ENCODE peak calls at places on chromosome 18, in five cellular contexts. R is hepatocyte, V is HL-60, F is endothelial cell of umbilical vein, T is ovary. Q is an unnamed sample.

GRCh38 chr18:33051397-33051796 is 278.6 kb upstream of the KLHL14 start:
- DNase-seq in R (peak; percentile 8), V (no peak), F (peak; percentile 54), T (no peak), Q (no peak)

GRCh38 chr18:24632158-24632988 is 171.9 kb downstream of the HRH4 start:
- DNase-seq in R (no peak), V (no peak), F (no peak), T (no peak), Q (no peak)

GRCh38 chr18:8766576-8767253 is 61.4 kb downstream of the MTCL1 start:
- DNase-seq in R (no peak), V (no peak), F (no peak), T (no peak), Q (no peak)

GRCh38 chr18:61901334-61901986 is 8.7 kb upstream of the RNF152 start:
- DNase-seq in R (peak; percentile 73), V (peak; percentile 28), F (peak; percentile 74), T (peak; percentile 28), Q (no peak)

GRCh38 chr18:11987527-11987926 is 6.2 kb downstream of the IMPA2 start:
- DNase-seq in R (no peak), V (peak; percentile 74), F (no peak), T (no peak), Q (no peak)

GRCh38 chr18:59634096-59634495 is 63.1 kb downstream of the CCBE1 start:
- DNase-seq in R (no peak), V (no peak), F (no peak), T (no peak), Q (no peak)

GRCh38 chr18:22099925-22100324 is 69.5 kb upstream of the GATA6 start:
- DNase-seq in R (no peak), V (no peak), F (no peak), T (no peak), Q (no peak)

GRCh38 chr18:6855767-6856166 is 126.3 kb downstream of the ARHGAP28 start:
- DNase-seq in R (no peak), V (no peak), F (no peak), T (no peak), Q (no peak)

GRCh38 chr18:61731169-61731568 is 161.6 kb downstream of the RNF152 start:
- DNase-seq in R (no peak), V (no peak), F (no peak), T (no peak), Q (no peak)

GRCh38 chr18:67515987-67516431 is 511 bp downstream of the DSEL start:
- DNase-seq in R (peak; percentile 95), V (peak; percentile 14), F (peak; percentile 84), T (peak; percentile 91), Q (peak; percentile 90)

GRCh38 chr18:12366379-12366778 is 10.6 kb downstream of the AFG3L2 start:
- DNase-seq in R (no peak), V (no peak), F (no peak), T (no peak), Q (no peak)

GRCh38 chr18:77815666-77816338 is 566.2 kb downstream of the GALR1 start:
- DNase-seq in R (no peak), V (no peak), F (no peak), T (no peak), Q (no peak)

GRCh38 chr18:12458761-12459160 is 51.0 kb downstream of the PRELID3A start:
- DNase-seq in R (no peak), V (no peak), F (peak; percentile 51), T (no peak), Q (no peak)

GRCh38 chr18:26470011-26470637 is 78.2 kb downstream of the KCTD1 start:
- DNase-seq in R (no peak), V (no peak), F (no peak), T (no peak), Q (no peak)

GRCh38 chr18:6476880-6477279 is 62.2 kb upstream of the L3MBTL4 start:
- DNase-seq in R (no peak), V (no peak), F (no peak), T (no peak), Q (no peak)

GRCh38 chr18:50836521-50836957 is 16.7 kb upstream of the MRO start:
- DNase-seq in R (no peak), V (peak; percentile 51), F (peak; percentile 84), T (no peak), Q (no peak)

GRCh38 chr18:22349317-22349898 is 68.3 kb downstream of the CTAGE1 start:
- DNase-seq in R (peak; percentile 58), V (no peak), F (peak; percentile 64), T (peak; percentile 54), Q (no peak)

GRCh38 chr18:8379187-8379941 is 229.9 kb upstream of the RAB12 start:
- DNase-seq in R (no peak), V (no peak), F (peak; percentile 28), T (no peak), Q (no peak)

GRCh38 chr18:28365406-28365805 is 188.5 kb upstream of the CDH2 start:
- DNase-seq in R (peak; percentile 22), V (no peak), F (peak; percentile 40), T (no peak), Q (no peak)

GRCh38 chr18:51537487-51537886 is 340.0 kb upstream of the MEX3C start:
- DNase-seq in R (peak; percentile 82), V (no peak), F (no peak), T (no peak), Q (peak; percentile 46)

GRCh38 chr18:69250305-69251151 is 150.2 kb upstream of the DOK6 start:
- DNase-seq in R (peak; percentile 5), V (no peak), F (no peak), T (no peak), Q (no peak)

GRCh38 chr18:48405971-48406370 is 3.2 kb downstream of the ZBTB7C start:
- DNase-seq in R (no peak), V (no peak), F (no peak), T (no peak), Q (no peak)

GRCh38 chr18:9743200-9744016 is 35.3 kb downstream of the RAB31 start:
- DNase-seq in R (peak; percentile 49), V (peak; percentile 83), F (peak; percentile 87), T (no peak), Q (no peak)

GRCh38 chr18:50161806-50162205 is 33.1 kb downstream of the MYO5B start:
- DNase-seq in R (peak; percentile 26), V (no peak), F (no peak), T (no peak), Q (no peak)

GRCh38 chr18:55579888-55580287 is 8.1 kb downstream of the TCF4 start:
- DNase-seq in R (no peak), V (no peak), F (no peak), T (no peak), Q (no peak)

GRCh38 chr18:55585050-55585449 is 2.9 kb downstream of the TCF4 start:
- DNase-seq in R (no peak), V (no peak), F (peak; percentile 21), T (no peak), Q (no peak)

GRCh38 chr18:55585586-55586521 is 2.1 kb downstream of the TCF4 start:
- DNase-seq in R (no peak), V (no peak), F (peak; percentile 49), T (peak; percentile 22), Q (peak; percentile 20)

GRCh38 chr18:55579471-55579870 is 8.5 kb downstream of the TCF4 start:
- DNase-seq in R (no peak), V (no peak), F (no peak), T (no peak), Q (no peak)

DNA sequence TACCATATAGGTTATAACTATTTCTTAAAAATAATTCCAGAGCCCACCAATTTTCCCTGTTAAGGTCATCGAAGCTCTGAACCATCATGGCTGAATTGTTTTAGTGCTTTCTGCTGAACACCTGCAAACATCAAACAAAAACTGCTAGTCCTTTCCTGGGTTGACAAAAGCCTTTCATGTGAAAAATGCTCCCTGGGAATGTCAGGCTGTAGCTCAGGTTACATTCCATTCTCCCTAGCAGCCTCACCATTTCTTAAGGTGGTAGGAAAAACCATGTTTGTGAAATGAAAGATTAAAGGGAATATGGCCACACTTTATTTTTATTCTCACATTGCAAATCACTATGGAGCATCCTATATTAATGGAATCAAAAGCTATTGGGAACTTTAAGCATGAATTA is 5.7 kb downstream of the TCF4 start:
- DNase-seq in R (no peak), V (no peak), F (no peak), T (no peak), Q (no peak)
- H3K27ac ChIP-seq in R (peak overlapping the region; percentile 25), V (no peak overlapping the region), F (no peak overlapping the region), T (no peak overlapping the region), Q (peak overlapping the region; percentile 3)

DNA sequence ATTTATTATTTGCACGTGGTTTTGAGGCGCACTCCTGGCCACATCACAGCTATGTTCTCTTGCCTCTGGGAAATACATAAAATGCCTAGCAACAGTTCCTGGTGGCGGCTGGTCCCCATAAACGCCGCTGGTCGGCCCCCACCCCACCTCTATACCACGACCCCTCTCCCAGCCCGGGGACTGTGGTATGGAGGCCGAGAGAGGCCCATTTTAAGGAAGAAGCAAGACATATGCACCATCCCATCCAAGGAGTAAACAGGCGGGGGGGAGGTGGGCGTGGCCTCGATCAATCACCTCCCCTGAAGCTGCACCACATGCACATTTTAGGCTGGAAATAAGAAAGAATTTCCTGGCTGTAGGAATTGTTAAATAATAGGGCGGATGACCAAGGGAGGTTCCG is 82.6 kb downstream of the BCL2 start:
- DNase-seq in R (no peak), V (peak; percentile 34), F (no peak), T (peak; percentile 44), Q (no peak)
- H3K27ac ChIP-seq in R (peak overlapping the region; percentile 88), V (peak overlapping the region; percentile 91), F (no peak overlapping the region), T (peak overlapping the region; percentile 41), Q (peak overlapping the region; percentile 87)

DNA sequence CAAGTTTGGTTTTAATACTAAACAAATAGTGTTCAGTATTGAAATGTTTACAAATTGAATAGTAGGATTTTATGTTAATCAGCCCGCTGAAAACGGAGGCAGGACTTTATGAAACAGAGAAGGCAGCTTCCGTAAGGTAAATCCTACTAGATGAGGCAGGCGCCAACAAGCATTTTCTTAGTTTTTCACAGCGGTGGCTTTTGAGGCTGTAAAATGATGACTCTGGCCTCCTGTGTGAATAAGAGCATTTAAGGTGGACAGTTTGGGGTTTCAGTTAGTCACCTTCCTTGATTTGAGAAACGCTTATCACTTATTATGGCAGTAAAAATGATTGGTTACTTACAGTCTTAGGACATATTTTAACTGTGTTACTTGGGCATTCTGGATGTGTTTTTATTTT is 212.9 kb downstream of the PTGR3 start:
- DNase-seq in R (no peak), V (no peak), F (no peak), T (no peak), Q (no peak)
- H3K27ac ChIP-seq in R (no peak overlapping the region), V (no peak overlapping the region), F (peak overlapping the region; percentile 82), T (no peak overlapping the region), Q (no peak overlapping the region)

GRCh38 chr18:45517181-45517741 is 98.0 kb upstream of the SLC14A2 start:
- DNase-seq in R (no peak), V (no peak), F (no peak), T (peak; percentile 25), Q (no peak)

GRCh38 chr18:45521777-45522176 is 93.5 kb upstream of the SLC14A2 start:
- DNase-seq in R (peak; percentile 18), V (no peak), F (no peak), T (no peak), Q (no peak)

GRCh38 chr18:45519881-45520280 is 95.4 kb upstream of the SLC14A2 start:
- DNase-seq in R (no peak), V (no peak), F (no peak), T (no peak), Q (no peak)

GRCh38 chr18:45521151-45521550 is 94.1 kb upstream of the SLC14A2 start:
- DNase-seq in R (no peak), V (no peak), F (no peak), T (no peak), Q (no peak)

DNA sequence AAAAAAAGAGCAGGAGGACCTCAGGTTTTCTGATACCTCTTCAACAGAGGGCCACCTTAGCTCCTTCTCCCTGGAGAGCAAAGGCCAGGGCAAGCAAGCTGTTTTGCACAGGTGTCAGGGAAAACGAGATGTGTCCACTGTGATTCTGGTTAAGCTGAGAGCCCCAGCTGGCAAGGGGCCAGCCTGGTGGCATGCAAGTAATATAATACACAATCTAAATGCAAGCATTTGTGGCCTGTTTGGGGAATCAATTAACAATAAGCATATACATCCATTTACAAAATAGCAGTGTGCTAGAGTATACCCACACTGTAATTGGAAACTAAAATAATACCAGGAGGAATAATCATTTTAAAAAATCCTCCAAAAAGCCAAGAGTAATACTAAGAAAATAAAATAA is 96.5 kb upstream of the SLC14A2 start:
- DNase-seq in R (no peak), V (no peak), F (no peak), T (no peak), Q (no peak)
- H3K27ac ChIP-seq in R (no peak overlapping the region), V (no peak overlapping the region), F (no peak overlapping the region), T (no peak overlapping the region), Q (no peak overlapping the region)